ENCODE peak calls at places on chromosome 4, in seven cellular contexts. One of them, this sample, is unnamed.
A peak's percentile ranks its signal among the peaks of the same experiment; 100 is the strongest.

GRCh38 chr4:73729534-73730165 is 10.7 kb upstream of the CXCL8 start:
- DNase-seq in IMR-90: peak; percentile 92
- DNase-seq in endodermal cell: peak; percentile 84
- DNase-seq in A549: peak; percentile 43
- DNase-seq in BE2C: peak; percentile 45
- DNase-seq in upper lobe of left lung: peak; percentile 76
- DNase-seq in tibial artery: peak; percentile 84
- DNase-seq in this sample: peak; percentile 70

GRCh38 chr4:111435986-111436744 is 709.1 kb upstream of the FAM241A start:
- DNase-seq in IMR-90: no peak
- DNase-seq in endodermal cell: no peak
- DNase-seq in A549: no peak
- DNase-seq in BE2C: no peak
- DNase-seq in upper lobe of left lung: no peak
- DNase-seq in tibial artery: no peak
- DNase-seq in this sample: no peak

GRCh38 chr4:87423313-87424031 is 1.1 kb downstream of the NUDT9 start:
- DNase-seq in IMR-90: no peak
- DNase-seq in endodermal cell: no peak
- DNase-seq in A549: no peak
- DNase-seq in BE2C: peak; percentile 77
- DNase-seq in upper lobe of left lung: no peak
- DNase-seq in tibial artery: no peak
- DNase-seq in this sample: no peak

GRCh38 chr4:48360966-48361470 is 19.7 kb downstream of the SLAIN2 start:
- DNase-seq in IMR-90: no peak
- DNase-seq in endodermal cell: no peak
- DNase-seq in A549: no peak
- DNase-seq in BE2C: no peak
- DNase-seq in upper lobe of left lung: no peak
- DNase-seq in tibial artery: no peak
- DNase-seq in this sample: no peak

GRCh38 chr4:102263024-102263787 is 82.1 kb downstream of the SLC39A8 start:
- DNase-seq in IMR-90: peak; percentile 28
- DNase-seq in endodermal cell: no peak
- DNase-seq in A549: peak; percentile 31
- DNase-seq in BE2C: no peak
- DNase-seq in upper lobe of left lung: no peak
- DNase-seq in tibial artery: no peak
- DNase-seq in this sample: no peak

GRCh38 chr4:23369331-23369730 is 520.5 kb downstream of the PPARGC1A start:
- DNase-seq in IMR-90: no peak
- DNase-seq in endodermal cell: peak; percentile 55
- DNase-seq in A549: no peak
- DNase-seq in BE2C: no peak
- DNase-seq in upper lobe of left lung: no peak
- DNase-seq in tibial artery: no peak
- DNase-seq in this sample: no peak

GRCh38 chr4:1285151-1285789 is 4.4 kb upstream of the MAEA start:
- DNase-seq in IMR-90: no peak
- DNase-seq in endodermal cell: no peak
- DNase-seq in A549: no peak
- DNase-seq in BE2C: no peak
- DNase-seq in upper lobe of left lung: no peak
- DNase-seq in tibial artery: no peak
- DNase-seq in this sample: no peak

GRCh38 chr4:41358626-41359025 is 101.9 kb downstream of the UCHL1 start:
- DNase-seq in IMR-90: no peak
- DNase-seq in endodermal cell: no peak
- DNase-seq in A549: no peak
- DNase-seq in BE2C: peak; percentile 93
- DNase-seq in upper lobe of left lung: peak; percentile 61
- DNase-seq in tibial artery: no peak
- DNase-seq in this sample: no peak

GRCh38 chr4:155582971-155583437 is 83.6 kb upstream of the GUCY1A1 start:
- DNase-seq in IMR-90: peak; percentile 92
- DNase-seq in endodermal cell: no peak
- DNase-seq in A549: no peak
- DNase-seq in BE2C: no peak
- DNase-seq in upper lobe of left lung: no peak
- DNase-seq in tibial artery: no peak
- DNase-seq in this sample: peak; percentile 44

GRCh38 chr4:11748169-11748872 is 319.6 kb upstream of the HS3ST1 start:
- DNase-seq in IMR-90: peak; percentile 87
- DNase-seq in endodermal cell: no peak
- DNase-seq in A549: no peak
- DNase-seq in BE2C: no peak
- DNase-seq in upper lobe of left lung: no peak
- DNase-seq in tibial artery: no peak
- DNase-seq in this sample: peak; percentile 59

GRCh38 chr4:91288702-91289311 is 1015.0 kb upstream of the GRID2 start:
- DNase-seq in IMR-90: no peak
- DNase-seq in endodermal cell: no peak
- DNase-seq in A549: no peak
- DNase-seq in BE2C: no peak
- DNase-seq in upper lobe of left lung: no peak
- DNase-seq in tibial artery: no peak
- DNase-seq in this sample: no peak

GRCh38 chr4:139918994-139919393 is 235.0 kb downstream of the MAML3 start:
- DNase-seq in IMR-90: no peak
- DNase-seq in endodermal cell: no peak
- DNase-seq in A549: no peak
- DNase-seq in BE2C: no peak
- DNase-seq in upper lobe of left lung: no peak
- DNase-seq in tibial artery: no peak
- DNase-seq in this sample: no peak

GRCh38 chr4:132991111-132991510 is 158.0 kb upstream of the PCDH10 start:
- DNase-seq in IMR-90: no peak
- DNase-seq in endodermal cell: no peak
- DNase-seq in A549: no peak
- DNase-seq in BE2C: no peak
- DNase-seq in upper lobe of left lung: no peak
- DNase-seq in tibial artery: no peak
- DNase-seq in this sample: no peak

GRCh38 chr4:101086801-101087586 is 260.3 kb downstream of the PPP3CA start:
- DNase-seq in IMR-90: no peak
- DNase-seq in endodermal cell: peak; percentile 87
- DNase-seq in A549: no peak
- DNase-seq in BE2C: peak; percentile 15
- DNase-seq in upper lobe of left lung: no peak
- DNase-seq in tibial artery: no peak
- DNase-seq in this sample: no peak

GRCh38 chr4:37865450-37865849 is 25.4 kb upstream of the TBC1D1 start:
- DNase-seq in IMR-90: no peak
- DNase-seq in endodermal cell: no peak
- DNase-seq in A549: no peak
- DNase-seq in BE2C: no peak
- DNase-seq in upper lobe of left lung: no peak
- DNase-seq in tibial artery: no peak
- DNase-seq in this sample: no peak

GRCh38 chr4:64230709-64231310 is 178.4 kb downstream of the TECRL start:
- DNase-seq in IMR-90: peak; percentile 4
- DNase-seq in endodermal cell: peak; percentile 45
- DNase-seq in A549: no peak
- DNase-seq in BE2C: no peak
- DNase-seq in upper lobe of left lung: no peak
- DNase-seq in tibial artery: no peak
- DNase-seq in this sample: no peak

GRCh38 chr4:18106620-18107019 is 85.1 kb upstream of the LCORL start:
- DNase-seq in IMR-90: no peak
- DNase-seq in endodermal cell: no peak
- DNase-seq in A549: no peak
- DNase-seq in BE2C: peak; percentile 32
- DNase-seq in upper lobe of left lung: no peak
- DNase-seq in tibial artery: no peak
- DNase-seq in this sample: no peak

GRCh38 chr4:165326831-165327210 is 648 bp upstream of the MSMO1 start:
- DNase-seq in IMR-90: peak; percentile 9
- DNase-seq in endodermal cell: peak; percentile 79
- DNase-seq in A549: peak; percentile 14
- DNase-seq in BE2C: no peak
- DNase-seq in upper lobe of left lung: peak; percentile 66
- DNase-seq in tibial artery: no peak
- DNase-seq in this sample: no peak

GRCh38 chr4:17072483-17072882 is 174.0 kb upstream of the LDB2 start:
- DNase-seq in IMR-90: peak; percentile 42
- DNase-seq in endodermal cell: no peak
- DNase-seq in A549: no peak
- DNase-seq in BE2C: peak; percentile 17
- DNase-seq in upper lobe of left lung: no peak
- DNase-seq in tibial artery: no peak
- DNase-seq in this sample: no peak

GRCh38 chr4:155777971-155778710 is 19.3 kb downstream of the GUCY1B1 start:
- DNase-seq in IMR-90: peak; percentile 84
- DNase-seq in endodermal cell: no peak
- DNase-seq in A549: no peak
- DNase-seq in BE2C: no peak
- DNase-seq in upper lobe of left lung: no peak
- DNase-seq in tibial artery: no peak
- DNase-seq in this sample: no peak

GRCh38 chr4:76585897-76586360 is 150.9 kb downstream of the SHROOM3 start:
- DNase-seq in IMR-90: no peak
- DNase-seq in endodermal cell: peak; percentile 99
- DNase-seq in A549: peak; percentile 71
- DNase-seq in BE2C: no peak
- DNase-seq in upper lobe of left lung: peak; percentile 94
- DNase-seq in tibial artery: peak; percentile 69
- DNase-seq in this sample: no peak

GRCh38 chr4:25818293-25819240 is 44.2 kb downstream of the SEL1L3 start:
- DNase-seq in IMR-90: peak; percentile 57
- DNase-seq in endodermal cell: no peak
- DNase-seq in A549: no peak
- DNase-seq in BE2C: no peak
- DNase-seq in upper lobe of left lung: no peak
- DNase-seq in tibial artery: no peak
- DNase-seq in this sample: no peak

GRCh38 chr4:13656569-13656988 is 29.1 kb upstream of the BOD1L1 start:
- DNase-seq in IMR-90: peak; percentile 74
- DNase-seq in endodermal cell: peak; percentile 78
- DNase-seq in A549: peak; percentile 20
- DNase-seq in BE2C: peak; percentile 40
- DNase-seq in upper lobe of left lung: peak; percentile 56
- DNase-seq in tibial artery: peak; percentile 45
- DNase-seq in this sample: peak; percentile 49

DNA sequence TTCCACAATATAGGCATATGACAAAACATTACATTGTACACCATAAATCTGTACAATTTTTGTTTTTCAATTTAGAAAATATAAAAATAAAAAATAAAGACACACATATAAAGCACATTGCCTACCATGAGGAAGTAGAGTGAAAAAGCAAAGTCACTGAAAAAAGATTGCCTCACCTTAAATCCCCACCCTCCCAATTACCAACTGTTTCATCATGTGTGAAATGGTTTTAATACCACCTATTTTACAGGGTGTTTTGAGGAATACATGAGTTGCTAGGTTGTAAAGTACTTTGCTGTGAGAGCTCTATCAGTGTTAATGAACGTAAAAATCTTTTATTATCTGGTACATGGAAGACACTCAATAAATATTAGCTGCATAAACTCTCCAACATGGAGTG is 373.6 kb upstream of the NDST3 start:
- DNase-seq in IMR-90: no peak
- DNase-seq in endodermal cell: no peak
- DNase-seq in A549: no peak
- DNase-seq in BE2C: no peak
- DNase-seq in upper lobe of left lung: no peak
- DNase-seq in tibial artery: no peak
- DNase-seq in this sample: no peak
- H3K9me3 ChIP-seq in IMR-90: no peaks in the 10 kb centered on the region
- H3K9me3 ChIP-seq in endodermal cell: no peaks in the 10 kb centered on the region
- H3K9me3 ChIP-seq in A549: no peaks in the 10 kb centered on the region
- H3K9me3 ChIP-seq in BE2C: no peaks in the 10 kb centered on the region
- H3K9me3 ChIP-seq in upper lobe of left lung: no peaks in the 10 kb centered on the region
- H3K9me3 ChIP-seq in tibial artery: no peaks in the 10 kb centered on the region
- H3K9me3 ChIP-seq in this sample: no peaks in the 10 kb centered on the region

GRCh38 chr4:84965558-84966381 is 720 bp downstream of the WDFY3 start:
- DNase-seq in IMR-90: peak; percentile 17
- DNase-seq in endodermal cell: peak; percentile 86
- DNase-seq in A549: peak; percentile 27
- DNase-seq in BE2C: peak; percentile 72
- DNase-seq in upper lobe of left lung: peak; percentile 40
- DNase-seq in tibial artery: peak; percentile 29
- DNase-seq in this sample: no peak
- TF ChIP-seq CTCF in IMR-90: peak; percentile 20
- TF ChIP-seq CTCF in endodermal cell: peak; percentile 57
- TF ChIP-seq CTCF in A549: no peak
- TF ChIP-seq CTCF in BE2C: no peak
- TF ChIP-seq CTCF in upper lobe of left lung: peak; percentile 40
- TF ChIP-seq CTCF in tibial artery: no peak
- TF ChIP-seq CTCF in this sample: no peak

GRCh38 chr4:169418846-169419245 is 148.1 kb upstream of the SH3RF1 start:
- DNase-seq in IMR-90: peak; percentile 12
- DNase-seq in endodermal cell: no peak
- DNase-seq in A549: no peak
- DNase-seq in BE2C: no peak
- DNase-seq in upper lobe of left lung: no peak
- DNase-seq in tibial artery: no peak
- DNase-seq in this sample: no peak
- H3K4me3 ChIP-seq in IMR-90: no peak overlapping the region
- H3K4me3 ChIP-seq in endodermal cell: no peak overlapping the region
- H3K4me3 ChIP-seq in A549: no peak overlapping the region
- H3K4me3 ChIP-seq in BE2C: no peak overlapping the region
- H3K4me3 ChIP-seq in upper lobe of left lung: no peak overlapping the region
- H3K4me3 ChIP-seq in tibial artery: no peak overlapping the region
- H3K4me3 ChIP-seq in this sample: no peak overlapping the region

GRCh38 chr4:109319156-109319555 is 16.7 kb upstream of the COL25A1 start:
- DNase-seq in IMR-90: no peak
- DNase-seq in endodermal cell: no peak
- DNase-seq in A549: no peak
- DNase-seq in BE2C: no peak
- DNase-seq in upper lobe of left lung: no peak
- DNase-seq in tibial artery: no peak
- DNase-seq in this sample: no peak

GRCh38 chr4:109315341-109315740 is 12.9 kb upstream of the COL25A1 start:
- DNase-seq in IMR-90: no peak
- DNase-seq in endodermal cell: no peak
- DNase-seq in A549: no peak
- DNase-seq in BE2C: no peak
- DNase-seq in upper lobe of left lung: no peak
- DNase-seq in tibial artery: no peak
- DNase-seq in this sample: no peak

GRCh38 chr4:109319684-109320083 is 17.2 kb upstream of the COL25A1 start:
- DNase-seq in IMR-90: no peak
- DNase-seq in endodermal cell: no peak
- DNase-seq in A549: no peak
- DNase-seq in BE2C: no peak
- DNase-seq in upper lobe of left lung: no peak
- DNase-seq in tibial artery: no peak
- DNase-seq in this sample: no peak

GRCh38 chr4:109313168-109314133 is 11.0 kb upstream of the COL25A1 start:
- DNase-seq in IMR-90: no peak
- DNase-seq in endodermal cell: no peak
- DNase-seq in A549: no peak
- DNase-seq in BE2C: no peak
- DNase-seq in upper lobe of left lung: no peak
- DNase-seq in tibial artery: no peak
- DNase-seq in this sample: no peak

DNA sequence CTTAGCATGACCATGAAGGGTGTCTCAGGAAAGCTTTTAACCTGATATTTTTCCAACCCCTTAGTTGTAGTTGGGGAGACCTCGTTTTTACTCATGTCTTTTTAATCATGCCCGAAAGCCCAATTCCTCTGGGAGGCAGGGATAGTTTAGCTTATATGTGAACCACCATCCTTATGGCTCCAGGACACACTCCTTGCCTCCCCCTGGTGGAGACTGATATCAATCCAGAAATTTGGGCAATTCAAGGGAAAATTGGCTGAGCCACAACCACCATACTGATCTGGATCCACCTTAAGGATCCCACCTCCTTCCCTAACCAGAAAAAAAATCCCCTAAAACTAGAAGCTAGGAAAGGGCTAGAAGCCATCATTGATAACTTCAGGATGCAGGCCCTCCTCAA is 13.4 kb upstream of the COL25A1 start:
- DNase-seq in IMR-90: peak; percentile 15
- DNase-seq in endodermal cell: peak; percentile 59
- DNase-seq in A549: no peak
- DNase-seq in BE2C: no peak
- DNase-seq in upper lobe of left lung: no peak
- DNase-seq in tibial artery: no peak
- DNase-seq in this sample: no peak
- H3K9me3 ChIP-seq in IMR-90: peaks cover 3% of the 10 kb centered on the region
- H3K9me3 ChIP-seq in endodermal cell: peaks cover 19% of the 10 kb centered on the region
- H3K9me3 ChIP-seq in A549: no peaks in the 10 kb centered on the region
- H3K9me3 ChIP-seq in BE2C: no peaks in the 10 kb centered on the region
- H3K9me3 ChIP-seq in upper lobe of left lung: peaks cover 20% of the 10 kb centered on the region
- H3K9me3 ChIP-seq in tibial artery: no peaks in the 10 kb centered on the region
- H3K9me3 ChIP-seq in this sample: no peaks in the 10 kb centered on the region